ENCODE peak calls at places on chromosomes 16 and 17, in nine cellular contexts. N, E, V, X, F, Z, W, H and M are unnamed samples.

GRCh38 chr17:61399131-61400057 is at the start of gene TBX2:
- DNase-seq in N (no peak), E (peak; percentile 63), V (peak; percentile 88), X (peak; percentile 85), F (peak; percentile 92), Z (peak; percentile 88), W (peak; percentile 84), H (peak; percentile 89), M (peak; percentile 95)

GRCh38 chr16:53884748-53885147 is 180.8 kb downstream of the FTO start:
- DNase-seq in N (no peak), E (no peak), V (no peak), X (no peak), F (no peak), Z (no peak), W (no peak), H (no peak), M (no peak)

GRCh38 chr17:12983986-12984932 is 33.6 kb downstream of the ELAC2 start:
- DNase-seq in N (no peak), E (peak; percentile 52), V (peak; percentile 61), X (peak; percentile 65), F (peak; percentile 90), Z (no peak), W (peak; percentile 84), H (peak; percentile 53), M (no peak)

GRCh38 chr16:57137043-57137442 is 44.7 kb downstream of the CPNE2 start:
- DNase-seq in N (no peak), E (no peak), V (no peak), X (no peak), F (no peak), Z (no peak), W (no peak), H (no peak), M (no peak)

GRCh38 chr17:596763-597644 is 117.6 kb downstream of the VPS53 start:
- DNase-seq in N (peak; percentile 46), E (no peak), V (no peak), X (peak; percentile 27), F (no peak), Z (no peak), W (no peak), H (no peak), M (no peak)

GRCh38 chr16:12964466-12964865 is 63.1 kb downstream of the SHISA9 start:
- DNase-seq in N (no peak), E (no peak), V (no peak), X (no peak), F (no peak), Z (no peak), W (no peak), H (no peak), M (no peak)

GRCh38 chr17:74354123-74354522 is 7.5 kb downstream of the BTBD17 start:
- DNase-seq in N (no peak), E (peak; percentile 69), V (peak; percentile 45), X (peak; percentile 44), F (peak; percentile 62), Z (no peak), W (no peak), H (peak; percentile 74), M (peak; percentile 26)

GRCh38 chr17:50361561-50362480 is 11.2 kb downstream of the MRPL27 start:
- DNase-seq in N (peak; percentile 48), E (peak; percentile 70), V (no peak), X (peak; percentile 79), F (no peak), Z (no peak), W (no peak), H (peak; percentile 75), M (peak; percentile 55)

GRCh38 chr17:19551708-19552148 is 18.1 kb downstream of the SLC47A1 start:
- DNase-seq in N (no peak), E (peak; percentile 30), V (no peak), X (no peak), F (no peak), Z (no peak), W (no peak), H (no peak), M (no peak)

GRCh38 chr17:2924211-2924610 is 128.0 kb downstream of the RAP1GAP2 start:
- DNase-seq in N (peak; percentile 67), E (no peak), V (no peak), X (no peak), F (no peak), Z (no peak), W (no peak), H (no peak), M (no peak)

GRCh38 chr17:35923609-35924114 is 6.9 kb downstream of the RDM1 start:
- DNase-seq in N (no peak), E (no peak), V (no peak), X (no peak), F (no peak), Z (no peak), W (no peak), H (no peak), M (no peak)

GRCh38 chr17:30234296-30234695 is 1.2 kb downstream of the SLC6A4 start:
- DNase-seq in N (no peak), E (no peak), V (no peak), X (no peak), F (no peak), Z (no peak), W (no peak), H (no peak), M (no peak)

GRCh38 chr17:2084129-2084765 is 29.3 kb downstream of the HIC1 start:
- DNase-seq in N (peak; percentile 37), E (peak; percentile 81), V (peak; percentile 71), X (peak; percentile 67), F (no peak), Z (peak; percentile 65), W (peak; percentile 73), H (peak; percentile 46), M (peak; percentile 80)

GRCh38 chr16:50520451-50521245 is 27.5 kb upstream of the NKD1 start:
- DNase-seq in N (no peak), E (no peak), V (no peak), X (no peak), F (no peak), Z (no peak), W (no peak), H (no peak), M (no peak)
- H3K4me1 ChIP-seq in N (no peaks in the 10 kb centered on the region), E (no peaks in the 10 kb centered on the region), V (no peaks in the 10 kb centered on the region), X (no peaks in the 10 kb centered on the region), F (no peaks in the 10 kb centered on the region), Z (no peaks in the 10 kb centered on the region), W (no peaks in the 10 kb centered on the region), H (no peaks in the 10 kb centered on the region), M (no peaks in the 10 kb centered on the region)

DNA sequence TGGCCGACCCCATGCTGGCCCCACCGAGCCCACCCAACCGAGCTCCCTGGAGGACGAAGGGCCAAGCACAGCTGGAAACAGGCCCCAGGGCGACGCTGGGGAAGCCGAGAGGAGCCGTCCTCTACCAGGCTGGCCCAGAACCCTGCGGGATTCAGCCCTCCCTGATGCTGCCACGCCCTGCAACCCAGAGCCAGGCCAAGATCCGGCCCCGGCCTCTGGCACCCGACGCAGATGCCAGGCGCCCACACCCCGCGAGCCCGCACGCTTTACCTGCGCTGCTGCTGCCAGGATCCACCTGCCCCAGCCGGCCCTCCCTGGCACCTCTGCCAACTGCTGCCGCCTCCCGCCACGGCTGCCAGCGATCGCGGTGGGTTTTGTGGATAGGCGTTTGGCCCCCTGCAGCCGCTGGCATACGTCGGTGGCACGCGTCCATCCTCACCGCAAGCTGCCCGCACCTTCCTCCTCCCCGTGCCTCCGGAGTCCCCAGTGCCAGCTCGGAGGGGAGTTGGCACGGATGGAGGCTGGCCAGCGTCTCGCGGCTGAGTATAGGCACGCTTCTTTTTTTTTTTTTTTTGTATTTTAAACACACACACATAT is 41.4 kb upstream of the ACSF3 start:
- DNase-seq in N (no peak), E (no peak), V (no peak), X (peak; percentile 37), F (no peak), Z (no peak), W (no peak), H (no peak), M (no peak)
- H3K4me1 ChIP-seq in N (no peaks in the 10 kb centered on the region), E (peaks cover 6% of the 10 kb centered on the region), V (no peaks in the 10 kb centered on the region), X (peaks cover 15% of the 10 kb centered on the region), F (no peaks in the 10 kb centered on the region), Z (no peaks in the 10 kb centered on the region), W (no peaks in the 10 kb centered on the region), H (no peaks in the 10 kb centered on the region), M (no peaks in the 10 kb centered on the region)

DNA sequence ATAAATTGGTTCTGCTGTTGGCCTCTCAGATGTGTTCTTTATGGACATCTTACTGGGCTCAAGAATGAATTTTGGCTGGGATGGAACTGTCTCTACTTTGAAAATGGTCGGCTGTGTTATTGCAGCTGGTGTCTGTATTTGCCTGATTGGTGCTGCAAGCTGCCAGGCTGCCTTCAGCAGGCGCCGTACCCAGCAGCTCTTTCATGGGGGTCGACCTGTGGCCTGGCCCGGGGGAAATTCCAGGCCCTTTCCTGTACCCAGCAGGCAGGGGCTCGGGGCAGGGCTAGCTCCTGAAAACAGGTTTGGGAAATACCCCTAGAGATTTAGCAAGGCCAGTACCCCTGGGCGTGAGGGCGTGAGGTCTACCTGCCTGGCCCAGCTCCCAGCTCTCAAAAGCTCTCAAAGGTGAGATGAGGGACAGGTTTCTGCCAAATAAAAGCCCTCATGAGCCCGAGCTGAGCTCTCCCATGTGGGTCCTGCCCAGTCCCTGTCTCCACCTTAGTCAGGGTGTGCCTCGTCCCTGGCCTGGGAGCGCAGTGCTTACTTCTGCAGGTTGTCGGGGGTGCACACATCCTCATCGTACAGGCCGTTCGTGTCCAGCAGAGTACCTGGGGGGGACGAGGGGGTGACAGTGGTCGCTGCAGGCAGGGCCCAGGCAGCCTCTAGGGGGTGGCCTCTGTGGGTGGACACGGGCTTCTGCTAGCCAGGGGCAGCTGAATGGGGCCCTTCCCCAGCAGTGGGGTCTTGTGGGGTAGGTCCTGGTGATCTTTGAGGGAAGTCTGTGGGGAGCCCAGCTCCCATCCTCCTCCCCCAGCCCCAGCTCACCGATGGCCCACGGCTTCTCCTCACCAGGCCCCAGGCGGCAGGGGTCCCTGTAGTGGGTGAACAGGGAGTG is 52.4 kb downstream of the PRMT7 start:
- DNase-seq in N (no peak), E (no peak), V (no peak), X (no peak), F (no peak), Z (no peak), W (no peak), H (no peak), M (no peak)
- H3K4me1 ChIP-seq in N (no peaks in the 10 kb centered on the region), E (no peaks in the 10 kb centered on the region), V (no peaks in the 10 kb centered on the region), X (no peaks in the 10 kb centered on the region), F (no peaks in the 10 kb centered on the region), Z (peaks cover 26% of the 10 kb centered on the region), W (no peaks in the 10 kb centered on the region), H (peaks cover 25% of the 10 kb centered on the region), M (no peaks in the 10 kb centered on the region)

DNA sequence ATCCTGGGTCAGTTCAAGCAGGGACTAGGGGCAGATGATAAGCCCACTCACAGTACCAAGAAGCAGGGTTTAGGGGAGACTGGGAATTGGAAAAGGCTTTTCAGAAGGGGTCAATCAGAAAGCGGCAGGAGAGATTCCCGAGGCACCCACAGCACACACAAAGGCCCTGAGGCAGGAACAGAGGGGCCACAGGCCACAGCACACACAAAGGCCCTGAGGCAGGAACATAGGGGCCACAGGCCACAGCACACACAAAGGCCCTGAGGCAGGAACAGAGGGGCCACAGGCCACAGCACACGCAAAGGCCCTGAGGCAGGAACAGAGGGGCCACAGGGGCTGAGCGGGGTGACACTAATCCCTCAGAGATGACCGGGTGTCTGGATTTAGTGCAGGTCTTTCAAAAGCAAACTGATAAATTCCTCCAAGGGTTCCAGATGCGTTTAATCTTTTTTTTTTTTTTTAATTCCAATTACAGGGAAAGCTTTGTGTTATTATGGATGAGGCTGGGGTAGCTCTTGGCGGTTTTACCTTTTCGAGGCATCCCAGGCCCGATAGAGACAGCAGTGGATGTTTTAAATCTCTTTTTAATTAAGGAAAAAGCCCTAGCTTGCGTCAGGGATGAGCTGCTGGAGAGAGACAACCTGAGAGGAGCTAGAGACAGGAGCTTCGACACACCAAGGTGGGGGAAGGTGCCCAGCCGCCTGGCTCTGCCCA is 31.0 kb upstream of the GINS2 start:
- DNase-seq in N (no peak), E (no peak), V (no peak), X (no peak), F (no peak), Z (no peak), W (no peak), H (no peak), M (no peak)
- H3K4me1 ChIP-seq in N (peaks cover 26% of the 10 kb centered on the region), E (peaks cover 7% of the 10 kb centered on the region), V (peaks cover 35% of the 10 kb centered on the region), X (peaks cover 10% of the 10 kb centered on the region), F (no peaks in the 10 kb centered on the region), Z (peaks cover 32% of the 10 kb centered on the region), W (no peaks in the 10 kb centered on the region), H (peaks cover 3% of the 10 kb centered on the region), M (no peaks in the 10 kb centered on the region)

GRCh38 chr16:81807767-81808166 is 28.7 kb downstream of the PLCG2 start:
- DNase-seq in N (no peak), E (no peak), V (no peak), X (no peak), F (no peak), Z (no peak), W (no peak), H (no peak), M (no peak)
- H3K4me1 ChIP-seq in N (no peaks in the 10 kb centered on the region), E (no peaks in the 10 kb centered on the region), V (no peaks in the 10 kb centered on the region), X (no peaks in the 10 kb centered on the region), F (no peaks in the 10 kb centered on the region), Z (no peaks in the 10 kb centered on the region), W (no peaks in the 10 kb centered on the region), H (no peaks in the 10 kb centered on the region), M (no peaks in the 10 kb centered on the region)